ENCODE peak calls at places on chromosome 13, in four cellular contexts. One of them, this sample, is unnamed.

GRCh38 chr13:84315527-84315926 is 433.3 kb upstream of the SLITRK1 start:
- DNase-seq in BE2C: no peak
- DNase-seq in fibroblast of the aortic adventitia: no peak
- DNase-seq in Peyer's patch: no peak
- DNase-seq in this sample: no peak

GRCh38 chr13:43963726-43964125 is 84.0 kb downstream of the LACC1 start:
- DNase-seq in BE2C: no peak
- DNase-seq in fibroblast of the aortic adventitia: no peak
- DNase-seq in Peyer's patch: no peak
- DNase-seq in this sample: no peak

GRCh38 chr13:70623260-70623659 is 515.0 kb upstream of the KLHL1 start:
- DNase-seq in BE2C: no peak
- DNase-seq in fibroblast of the aortic adventitia: no peak
- DNase-seq in Peyer's patch: no peak
- DNase-seq in this sample: no peak

GRCh38 chr13:47188802-47189201 is 291.9 kb upstream of the HTR2A start:
- DNase-seq in BE2C: no peak
- DNase-seq in fibroblast of the aortic adventitia: peak; percentile 85
- DNase-seq in Peyer's patch: no peak
- DNase-seq in this sample: no peak

GRCh38 chr13:44191504-44192171 is 182.0 kb upstream of the SERP2 start:
- DNase-seq in BE2C: peak; percentile 71
- DNase-seq in fibroblast of the aortic adventitia: peak; percentile 90
- DNase-seq in Peyer's patch: peak; percentile 66
- DNase-seq in this sample: no peak

GRCh38 chr13:56720841-56721240 is 419.9 kb upstream of the PRR20A start:
- DNase-seq in BE2C: no peak
- DNase-seq in fibroblast of the aortic adventitia: no peak
- DNase-seq in Peyer's patch: no peak
- DNase-seq in this sample: no peak

GRCh38 chr13:21402586-21403307 is 56.4 kb downstream of the ZDHHC20 start:
- DNase-seq in BE2C: no peak
- DNase-seq in fibroblast of the aortic adventitia: peak; percentile 41
- DNase-seq in Peyer's patch: no peak
- DNase-seq in this sample: no peak

GRCh38 chr13:74288361-74288911 is 154.2 kb upstream of the KLF12 start:
- DNase-seq in BE2C: peak; percentile 71
- DNase-seq in fibroblast of the aortic adventitia: no peak
- DNase-seq in Peyer's patch: peak; percentile 72
- DNase-seq in this sample: no peak

GRCh38 chr13:81142306-81142999 is 801.5 kb upstream of the SPRY2 start:
- DNase-seq in BE2C: no peak
- DNase-seq in fibroblast of the aortic adventitia: no peak
- DNase-seq in Peyer's patch: no peak
- DNase-seq in this sample: no peak

GRCh38 chr13:23443110-23443509 is 9.6 kb upstream of the SACS start:
- DNase-seq in BE2C: no peak
- DNase-seq in fibroblast of the aortic adventitia: no peak
- DNase-seq in Peyer's patch: no peak
- DNase-seq in this sample: no peak

GRCh38 chr13:24161010-24161775 is 673 bp downstream of the SPATA13 start:
- DNase-seq in BE2C: peak; percentile 15
- DNase-seq in fibroblast of the aortic adventitia: peak; percentile 12
- DNase-seq in Peyer's patch: peak; percentile 62
- DNase-seq in this sample: peak; percentile 91

GRCh38 chr13:20173121-20173746 is 12.4 kb upstream of the GJA3 start:
- DNase-seq in BE2C: no peak
- DNase-seq in fibroblast of the aortic adventitia: peak; percentile 40
- DNase-seq in Peyer's patch: no peak
- DNase-seq in this sample: no peak

GRCh38 chr13:69970521-69970920 is 137.1 kb upstream of the ATXN8OS start:
- DNase-seq in BE2C: no peak
- DNase-seq in fibroblast of the aortic adventitia: no peak
- DNase-seq in Peyer's patch: no peak
- DNase-seq in this sample: no peak

GRCh38 chr13:113410472-113411201 is 42.7 kb downstream of the ADPRHL1 start:
- DNase-seq in BE2C: no peak
- DNase-seq in fibroblast of the aortic adventitia: peak; percentile 41
- DNase-seq in Peyer's patch: no peak
- DNase-seq in this sample: no peak

GRCh38 chr13:113840541-113841354 is 23.1 kb downstream of the GAS6 start:
- DNase-seq in BE2C: no peak
- DNase-seq in fibroblast of the aortic adventitia: no peak
- DNase-seq in Peyer's patch: no peak
- DNase-seq in this sample: peak; percentile 29

GRCh38 chr13:111623170-111623569 is 302.7 kb downstream of the TEX29 start:
- DNase-seq in BE2C: no peak
- DNase-seq in fibroblast of the aortic adventitia: no peak
- DNase-seq in Peyer's patch: no peak
- DNase-seq in this sample: no peak

GRCh38 chr13:30832377-30832776 is 73.7 kb upstream of the MEDAG start:
- DNase-seq in BE2C: no peak
- DNase-seq in fibroblast of the aortic adventitia: no peak
- DNase-seq in Peyer's patch: no peak
- DNase-seq in this sample: no peak

GRCh38 chr13:30830638-30830965 is 75.5 kb upstream of the MEDAG start:
- DNase-seq in BE2C: no peak
- DNase-seq in fibroblast of the aortic adventitia: no peak
- DNase-seq in Peyer's patch: peak; percentile 71
- DNase-seq in this sample: no peak

GRCh38 chr13:30835442-30835841 is 70.6 kb upstream of the MEDAG start:
- DNase-seq in BE2C: no peak
- DNase-seq in fibroblast of the aortic adventitia: peak; percentile 50
- DNase-seq in Peyer's patch: peak; percentile 81
- DNase-seq in this sample: no peak

GRCh38 chr13:30831515-30831914 is 74.6 kb upstream of the MEDAG start:
- DNase-seq in BE2C: no peak
- DNase-seq in fibroblast of the aortic adventitia: no peak
- DNase-seq in Peyer's patch: no peak
- DNase-seq in this sample: no peak

DNA sequence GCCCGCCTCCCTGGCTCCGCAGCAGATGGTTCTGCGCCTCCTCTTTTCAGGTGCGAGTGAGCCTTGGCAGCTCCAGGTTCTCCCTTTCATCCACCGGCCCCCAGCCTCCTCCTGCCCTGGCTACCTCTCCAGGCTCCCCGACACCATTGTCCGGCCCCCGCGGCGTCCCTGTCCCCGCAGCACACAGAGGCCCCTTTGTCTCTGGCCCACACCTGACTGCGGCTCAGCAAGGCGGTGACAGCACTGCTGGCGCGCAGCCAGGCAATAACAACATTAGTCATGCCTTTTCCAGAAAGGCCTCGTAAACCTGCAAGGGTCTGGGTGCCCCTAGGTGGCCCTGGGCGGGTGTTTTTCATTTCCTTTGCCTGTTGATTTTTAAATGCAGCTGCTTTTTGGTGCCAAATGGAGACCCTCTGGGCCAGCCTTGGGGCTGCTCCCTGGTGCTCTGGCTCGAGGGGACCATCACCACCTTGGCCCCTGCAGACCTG is 73.2 kb upstream of the MEDAG start:
- DNase-seq in BE2C: peak; percentile 91
- DNase-seq in fibroblast of the aortic adventitia: peak; percentile 23
- DNase-seq in Peyer's patch: peak; percentile 93
- DNase-seq in this sample: peak; percentile 82
- H3K4me3 ChIP-seq in BE2C: peak overlapping the region; percentile 15
- H3K4me3 ChIP-seq in fibroblast of the aortic adventitia: no peak overlapping the region
- H3K4me3 ChIP-seq in Peyer's patch: peak overlapping the region; percentile 2
- H3K4me3 ChIP-seq in this sample: no peak overlapping the region

DNA sequence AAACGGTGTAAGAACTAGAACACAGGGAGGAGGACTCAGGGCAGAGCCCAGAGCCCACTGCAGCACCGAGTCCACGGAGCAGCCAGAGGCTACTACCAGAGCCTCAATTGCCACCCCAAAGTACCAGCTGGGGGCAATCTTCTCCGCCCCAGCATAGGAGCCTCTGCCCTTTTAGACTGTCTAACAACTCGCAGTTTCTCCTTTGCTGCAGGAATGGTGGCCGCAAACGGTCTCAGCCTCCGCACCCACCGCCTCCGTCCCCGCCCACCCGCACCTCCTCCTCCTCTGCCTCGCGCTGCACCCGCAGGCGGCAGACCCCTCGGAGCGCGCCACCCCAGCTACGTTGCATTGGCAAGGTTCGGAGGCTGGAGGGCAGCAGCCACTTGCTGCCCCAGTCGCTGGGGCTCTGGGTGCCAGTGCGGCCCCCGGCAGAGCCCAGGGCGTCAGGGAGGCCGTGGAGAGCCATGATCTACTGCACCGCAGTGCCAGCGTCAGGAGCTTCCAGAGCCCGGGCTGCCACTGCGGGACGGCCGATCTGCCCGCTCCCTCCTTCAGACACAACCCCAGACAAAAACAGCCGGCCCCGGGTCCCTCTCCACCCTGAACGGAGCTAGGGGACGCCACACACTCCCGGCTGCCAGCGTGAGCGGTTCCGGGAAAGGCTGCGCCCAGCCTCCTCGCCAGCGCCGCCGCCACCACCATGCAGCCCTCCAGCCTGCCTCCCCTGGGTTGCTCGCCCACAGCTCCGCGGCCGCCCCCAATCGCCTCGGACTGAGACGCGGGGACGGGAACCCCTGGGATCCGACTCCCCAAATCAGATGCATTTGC is 1.8 kb downstream of the FGF14 start:
- DNase-seq in BE2C: peak; percentile 77
- DNase-seq in fibroblast of the aortic adventitia: no peak
- DNase-seq in Peyer's patch: no peak
- DNase-seq in this sample: peak; percentile 23
- H3K4me3 ChIP-seq in BE2C: peak overlapping the region; percentile 82
- H3K4me3 ChIP-seq in fibroblast of the aortic adventitia: peak overlapping the region; percentile 53
- H3K4me3 ChIP-seq in Peyer's patch: peak overlapping the region; percentile 56
- H3K4me3 ChIP-seq in this sample: peak overlapping the region; percentile 37

GRCh38 chr13:72507394-72508199 is 219.8 kb downstream of the MZT1 start:
- DNase-seq in BE2C: no peak
- DNase-seq in fibroblast of the aortic adventitia: no peak
- DNase-seq in Peyer's patch: no peak
- DNase-seq in this sample: no peak
- H3K4me3 ChIP-seq in BE2C: peak overlapping the region; percentile 44
- H3K4me3 ChIP-seq in fibroblast of the aortic adventitia: peak overlapping the region; percentile 11
- H3K4me3 ChIP-seq in Peyer's patch: peak overlapping the region; percentile 26
- H3K4me3 ChIP-seq in this sample: peak overlapping the region; percentile 2

GRCh38 chr13:109255457-109255856 is 530.9 kb downstream of the IRS2 start:
- DNase-seq in BE2C: no peak
- DNase-seq in fibroblast of the aortic adventitia: no peak
- DNase-seq in Peyer's patch: no peak
- DNase-seq in this sample: no peak
- H3K4me3 ChIP-seq in BE2C: no peak overlapping the region
- H3K4me3 ChIP-seq in fibroblast of the aortic adventitia: no peak overlapping the region
- H3K4me3 ChIP-seq in Peyer's patch: no peak overlapping the region
- H3K4me3 ChIP-seq in this sample: no peak overlapping the region

GRCh38 chr13:76812971-76813691 is 73.1 kb downstream of the KCTD12 start:
- DNase-seq in BE2C: no peak
- DNase-seq in fibroblast of the aortic adventitia: peak; percentile 60
- DNase-seq in Peyer's patch: no peak
- DNase-seq in this sample: no peak
- H3K4me3 ChIP-seq in BE2C: no peak overlapping the region
- H3K4me3 ChIP-seq in fibroblast of the aortic adventitia: no peak overlapping the region
- H3K4me3 ChIP-seq in Peyer's patch: no peak overlapping the region
- H3K4me3 ChIP-seq in this sample: no peak overlapping the region

DNA sequence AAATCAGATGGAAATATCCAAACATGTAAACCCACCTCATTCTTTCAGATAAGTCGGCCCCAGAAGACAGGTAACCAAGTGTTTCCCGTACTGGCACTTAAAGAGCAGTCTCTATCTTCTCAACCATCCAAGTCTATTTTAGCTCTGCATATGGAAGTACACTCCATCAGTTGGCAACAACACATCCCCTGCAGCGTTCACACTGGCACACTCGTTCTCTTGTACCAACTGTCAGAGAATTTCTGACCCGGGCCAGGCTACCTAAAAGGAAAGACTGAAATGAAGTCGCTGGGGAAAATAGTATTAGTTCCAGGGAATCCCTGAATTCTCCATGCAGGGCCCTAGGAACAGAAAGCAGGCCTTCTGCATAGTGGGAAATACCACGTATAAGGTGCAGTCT is 109.3 kb downstream of the RXFP2 start:
- DNase-seq in BE2C: no peak
- DNase-seq in fibroblast of the aortic adventitia: no peak
- DNase-seq in Peyer's patch: no peak
- DNase-seq in this sample: no peak
- H3K4me3 ChIP-seq in BE2C: no peak overlapping the region
- H3K4me3 ChIP-seq in fibroblast of the aortic adventitia: no peak overlapping the region
- H3K4me3 ChIP-seq in Peyer's patch: no peak overlapping the region
- H3K4me3 ChIP-seq in this sample: no peak overlapping the region

This sample was measured in pancreas.